ENCODE peak calls at places on chromosomes 5 and 9, in ten cellular contexts. One of them, this sample, is unnamed. For H3K4me1 and H3K9me3, the result is how much of the 10 kb centered on the place peaks cover.

GRCh38 chr9:95499847-95500246 is 16.9 kb downstream of the PTCH1 start:
- DNase-seq in neural progenitor cell: no peak
- DNase-seq in CD8-positive, alpha-beta memory T cell: no peak
- DNase-seq in body of pancreas: no peak
- DNase-seq in ovary: no peak
- DNase-seq in small intestine: no peak
- DNase-seq in A673: no peak
- DNase-seq in endodermal cell: no peak
- DNase-seq in psoas muscle: no peak
- DNase-seq in upper lobe of right lung: no peak
- DNase-seq in this sample: no peak

GRCh38 chr5:53501054-53501453 is 20.6 kb downstream of the FST start:
- DNase-seq in small intestine: no peak
- DNase-seq in body of pancreas: no peak
- DNase-seq in psoas muscle: no peak
- DNase-seq in endodermal cell: no peak
- DNase-seq in neural progenitor cell: peak
- DNase-seq in upper lobe of right lung: no peak
- DNase-seq in A673: no peak
- DNase-seq in CD8-positive, alpha-beta memory T cell: no peak
- DNase-seq in ovary: no peak
- DNase-seq in this sample: no peak

GRCh38 chr5:16879191-16879590 is 56.9 kb downstream of the MYO10 start:
- DNase-seq in psoas muscle: no peak
- DNase-seq in CD8-positive, alpha-beta memory T cell: no peak
- DNase-seq in neural progenitor cell: no peak
- DNase-seq in upper lobe of right lung: no peak
- DNase-seq in body of pancreas: no peak
- DNase-seq in A673: no peak
- DNase-seq in endodermal cell: no peak
- DNase-seq in ovary: no peak
- DNase-seq in small intestine: no peak
- DNase-seq in this sample: no peak

GRCh38 chr5:168612996-168613395 is 33.8 kb upstream of the PANK3 start:
- DNase-seq in upper lobe of right lung: no peak
- DNase-seq in CD8-positive, alpha-beta memory T cell: no peak
- DNase-seq in neural progenitor cell: no peak
- DNase-seq in A673: no peak
- DNase-seq in ovary: no peak
- DNase-seq in psoas muscle: no peak
- DNase-seq in endodermal cell: no peak
- DNase-seq in small intestine: peak
- DNase-seq in body of pancreas: no peak
- DNase-seq in this sample: no peak

GRCh38 chr9:28887188-28887884 is 1314.1 kb upstream of the C9orf72 start:
- DNase-seq in upper lobe of right lung: no peak
- DNase-seq in neural progenitor cell: no peak
- DNase-seq in small intestine: no peak
- DNase-seq in body of pancreas: no peak
- DNase-seq in psoas muscle: no peak
- DNase-seq in CD8-positive, alpha-beta memory T cell: no peak
- DNase-seq in ovary: no peak
- DNase-seq in A673: no peak
- DNase-seq in endodermal cell: no peak
- DNase-seq in this sample: no peak

GRCh38 chr5:142597546-142598337 is 88.1 kb downstream of the FGF1 start:
- DNase-seq in psoas muscle: no peak
- DNase-seq in ovary: no peak
- DNase-seq in small intestine: no peak
- DNase-seq in body of pancreas: no peak
- DNase-seq in endodermal cell: peak
- DNase-seq in CD8-positive, alpha-beta memory T cell: no peak
- DNase-seq in upper lobe of right lung: no peak
- DNase-seq in A673: peak
- DNase-seq in neural progenitor cell: peak
- DNase-seq in this sample: no peak

GRCh38 chr5:11760940-11761603 is 143.2 kb downstream of the CTNND2 start:
- DNase-seq in psoas muscle: no peak
- DNase-seq in body of pancreas: peak
- DNase-seq in endodermal cell: no peak
- DNase-seq in neural progenitor cell: no peak
- DNase-seq in A673: no peak
- DNase-seq in upper lobe of right lung: no peak
- DNase-seq in small intestine: no peak
- DNase-seq in CD8-positive, alpha-beta memory T cell: no peak
- DNase-seq in ovary: no peak
- DNase-seq in this sample: no peak

GRCh38 chr5:179819296-179820126 is 1.2 kb upstream of the SQSTM1 start:
- DNase-seq in small intestine: peak
- DNase-seq in body of pancreas: peak
- DNase-seq in endodermal cell: peak
- DNase-seq in psoas muscle: peak
- DNase-seq in CD8-positive, alpha-beta memory T cell: peak
- DNase-seq in upper lobe of right lung: peak
- DNase-seq in ovary: peak
- DNase-seq in A673: no peak
- DNase-seq in neural progenitor cell: peak
- DNase-seq in this sample: no peak

GRCh38 chr5:159901772-159902171 is 14.5 kb upstream of the ADRA1B start:
- DNase-seq in psoas muscle: no peak
- DNase-seq in CD8-positive, alpha-beta memory T cell: no peak
- DNase-seq in endodermal cell: no peak
- DNase-seq in A673: no peak
- DNase-seq in upper lobe of right lung: no peak
- DNase-seq in body of pancreas: no peak
- DNase-seq in ovary: no peak
- DNase-seq in neural progenitor cell: no peak
- DNase-seq in small intestine: no peak
- DNase-seq in this sample: no peak

GRCh38 chr5:159902444-159903121 is 13.7 kb upstream of the ADRA1B start:
- DNase-seq in ovary: no peak
- DNase-seq in CD8-positive, alpha-beta memory T cell: no peak
- DNase-seq in psoas muscle: no peak
- DNase-seq in upper lobe of right lung: no peak
- DNase-seq in endodermal cell: no peak
- DNase-seq in A673: no peak
- DNase-seq in neural progenitor cell: no peak
- DNase-seq in body of pancreas: no peak
- DNase-seq in small intestine: no peak
- DNase-seq in this sample: no peak

GRCh38 chr5:159903134-159903533 is 13.1 kb upstream of the ADRA1B start:
- DNase-seq in upper lobe of right lung: no peak
- DNase-seq in CD8-positive, alpha-beta memory T cell: no peak
- DNase-seq in A673: no peak
- DNase-seq in ovary: no peak
- DNase-seq in psoas muscle: no peak
- DNase-seq in endodermal cell: no peak
- DNase-seq in body of pancreas: no peak
- DNase-seq in neural progenitor cell: no peak
- DNase-seq in small intestine: no peak
- DNase-seq in this sample: no peak

GRCh38 chr5:159899067-159900049 is 16.9 kb upstream of the ADRA1B start:
- DNase-seq in ovary: no peak
- DNase-seq in psoas muscle: no peak
- DNase-seq in body of pancreas: no peak
- DNase-seq in A673: no peak
- DNase-seq in endodermal cell: no peak
- DNase-seq in neural progenitor cell: no peak
- DNase-seq in small intestine: no peak
- DNase-seq in upper lobe of right lung: no peak
- DNase-seq in CD8-positive, alpha-beta memory T cell: no peak
- DNase-seq in this sample: no peak

DNA sequence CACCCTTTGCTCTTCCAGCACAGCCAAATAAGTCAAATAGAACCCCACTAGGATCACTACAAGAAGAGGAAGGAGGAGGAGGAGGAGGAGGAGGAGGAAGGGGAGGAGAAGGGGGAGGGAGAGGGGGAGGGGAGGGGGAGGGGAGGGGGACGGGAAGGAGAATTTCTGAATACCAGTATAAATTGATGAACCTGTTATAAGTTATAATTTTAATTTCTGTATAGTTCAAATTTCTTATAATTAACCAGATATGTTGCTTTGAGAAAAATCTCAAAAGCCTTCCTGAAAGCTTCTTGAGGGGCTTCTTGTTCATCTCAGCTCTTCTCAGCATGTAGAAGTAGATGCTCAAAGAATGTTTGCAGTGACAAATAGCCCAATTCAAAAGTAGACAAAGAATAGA is 15.0 kb upstream of the ADRA1B start:
- DNase-seq in psoas muscle: no peak
- DNase-seq in neural progenitor cell: no peak
- DNase-seq in ovary: no peak
- DNase-seq in small intestine: no peak
- DNase-seq in upper lobe of right lung: no peak
- DNase-seq in body of pancreas: no peak
- DNase-seq in A673: no peak
- DNase-seq in CD8-positive, alpha-beta memory T cell: no peak
- DNase-seq in endodermal cell: no peak
- DNase-seq in this sample: no peak
- H3K4me1 ChIP-seq in psoas muscle: under half
- H3K4me1 ChIP-seq in neural progenitor cell: under half
- H3K4me1 ChIP-seq in ovary: under half
- H3K4me1 ChIP-seq in small intestine: under half
- H3K4me1 ChIP-seq in upper lobe of right lung: under half
- H3K4me1 ChIP-seq in body of pancreas: under half
- H3K4me1 ChIP-seq in A673: under half
- H3K4me1 ChIP-seq in CD8-positive, alpha-beta memory T cell: under half
- H3K4me1 ChIP-seq in endodermal cell: under half
- H3K4me1 ChIP-seq in this sample: under half

GRCh38 chr9:121651295-121652036 is at the start of gene DAB2IP:
- DNase-seq in body of pancreas: peak
- DNase-seq in small intestine: peak
- DNase-seq in CD8-positive, alpha-beta memory T cell: no peak
- DNase-seq in ovary: peak
- DNase-seq in upper lobe of right lung: peak
- DNase-seq in neural progenitor cell: peak
- DNase-seq in A673: peak
- DNase-seq in psoas muscle: peak
- DNase-seq in endodermal cell: peak
- DNase-seq in this sample: no peak

GRCh38 chr9:121651014-121651294 is 480 bp upstream of the DAB2IP start:
- DNase-seq in endodermal cell: no peak
- DNase-seq in psoas muscle: no peak
- DNase-seq in upper lobe of right lung: no peak
- DNase-seq in A673: peak
- DNase-seq in body of pancreas: no peak
- DNase-seq in ovary: no peak
- DNase-seq in CD8-positive, alpha-beta memory T cell: no peak
- DNase-seq in small intestine: no peak
- DNase-seq in neural progenitor cell: no peak
- DNase-seq in this sample: no peak

GRCh38 chr9:121654497-121655140 is 3.2 kb downstream of the DAB2IP start:
- DNase-seq in body of pancreas: peak
- DNase-seq in upper lobe of right lung: no peak
- DNase-seq in small intestine: peak
- DNase-seq in CD8-positive, alpha-beta memory T cell: no peak
- DNase-seq in neural progenitor cell: no peak
- DNase-seq in A673: no peak
- DNase-seq in psoas muscle: peak
- DNase-seq in endodermal cell: no peak
- DNase-seq in ovary: no peak
- DNase-seq in this sample: no peak

GRCh38 chr9:121652037-121652837 is 803 bp downstream of the DAB2IP start:
- DNase-seq in psoas muscle: peak
- DNase-seq in body of pancreas: peak
- DNase-seq in ovary: peak
- DNase-seq in A673: peak
- DNase-seq in endodermal cell: peak
- DNase-seq in upper lobe of right lung: no peak
- DNase-seq in small intestine: peak
- DNase-seq in neural progenitor cell: peak
- DNase-seq in CD8-positive, alpha-beta memory T cell: no peak
- DNase-seq in this sample: no peak

GRCh38 chr9:121652838-121653231 is 1.4 kb downstream of the DAB2IP start:
- DNase-seq in A673: no peak
- DNase-seq in upper lobe of right lung: no peak
- DNase-seq in CD8-positive, alpha-beta memory T cell: no peak
- DNase-seq in small intestine: no peak
- DNase-seq in neural progenitor cell: no peak
- DNase-seq in psoas muscle: no peak
- DNase-seq in ovary: no peak
- DNase-seq in body of pancreas: no peak
- DNase-seq in endodermal cell: no peak
- DNase-seq in this sample: no peak
- H3K4me3 ChIP-seq in A673: peak
- H3K4me3 ChIP-seq in upper lobe of right lung: peak
- H3K4me3 ChIP-seq in CD8-positive, alpha-beta memory T cell: no peak
- H3K4me3 ChIP-seq in small intestine: peak
- H3K4me3 ChIP-seq in neural progenitor cell: peak
- H3K4me3 ChIP-seq in psoas muscle: peak
- H3K4me3 ChIP-seq in ovary: peak
- H3K4me3 ChIP-seq in body of pancreas: no peak
- H3K4me3 ChIP-seq in endodermal cell: peak
- H3K4me3 ChIP-seq in this sample: peak

GRCh38 chr5:152990217-152990616 is 500.3 kb upstream of the GRIA1 start:
- DNase-seq in A673: no peak
- DNase-seq in ovary: no peak
- DNase-seq in small intestine: no peak
- DNase-seq in neural progenitor cell: no peak
- DNase-seq in upper lobe of right lung: no peak
- DNase-seq in psoas muscle: no peak
- DNase-seq in endodermal cell: no peak
- DNase-seq in body of pancreas: no peak
- DNase-seq in CD8-positive, alpha-beta memory T cell: no peak
- DNase-seq in this sample: no peak

GRCh38 chr5:152987156-152987555 is 503.3 kb upstream of the GRIA1 start:
- DNase-seq in neural progenitor cell: no peak
- DNase-seq in CD8-positive, alpha-beta memory T cell: no peak
- DNase-seq in ovary: no peak
- DNase-seq in psoas muscle: no peak
- DNase-seq in upper lobe of right lung: no peak
- DNase-seq in body of pancreas: no peak
- DNase-seq in endodermal cell: no peak
- DNase-seq in small intestine: no peak
- DNase-seq in A673: no peak
- DNase-seq in this sample: no peak

GRCh38 chr5:152994040-152994439 is 496.4 kb upstream of the GRIA1 start:
- DNase-seq in upper lobe of right lung: no peak
- DNase-seq in A673: no peak
- DNase-seq in body of pancreas: no peak
- DNase-seq in CD8-positive, alpha-beta memory T cell: no peak
- DNase-seq in endodermal cell: no peak
- DNase-seq in ovary: no peak
- DNase-seq in small intestine: no peak
- DNase-seq in psoas muscle: no peak
- DNase-seq in neural progenitor cell: no peak
- DNase-seq in this sample: no peak

GRCh38 chr5:152995214-152995725 is 495.2 kb upstream of the GRIA1 start:
- DNase-seq in neural progenitor cell: no peak
- DNase-seq in body of pancreas: no peak
- DNase-seq in upper lobe of right lung: no peak
- DNase-seq in endodermal cell: no peak
- DNase-seq in small intestine: no peak
- DNase-seq in A673: no peak
- DNase-seq in CD8-positive, alpha-beta memory T cell: no peak
- DNase-seq in ovary: no peak
- DNase-seq in psoas muscle: no peak
- DNase-seq in this sample: no peak

DNA sequence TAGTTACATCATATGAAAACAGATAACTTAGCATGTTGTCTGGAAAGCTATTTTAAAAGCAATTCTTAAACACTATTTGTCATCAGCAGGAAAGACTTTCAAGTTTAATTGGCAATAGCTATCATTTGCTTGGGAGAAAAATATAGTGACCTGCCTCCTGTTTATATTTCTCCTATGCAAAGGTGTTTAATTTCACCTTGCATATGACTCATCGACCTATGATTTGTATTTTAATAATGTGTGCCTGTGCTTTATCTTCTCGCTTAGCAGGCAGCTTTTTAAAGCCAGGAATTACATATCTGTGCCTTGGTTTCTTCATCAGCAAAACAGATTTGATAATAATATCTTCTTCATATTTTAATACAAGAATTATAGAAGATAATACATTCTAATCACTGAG is 499.7 kb upstream of the GRIA1 start:
- DNase-seq in ovary: no peak
- DNase-seq in CD8-positive, alpha-beta memory T cell: no peak
- DNase-seq in body of pancreas: no peak
- DNase-seq in small intestine: no peak
- DNase-seq in neural progenitor cell: no peak
- DNase-seq in upper lobe of right lung: no peak
- DNase-seq in psoas muscle: no peak
- DNase-seq in endodermal cell: no peak
- DNase-seq in A673: no peak
- DNase-seq in this sample: no peak
- H3K9me3 ChIP-seq in ovary: under half
- H3K9me3 ChIP-seq in CD8-positive, alpha-beta memory T cell: under half
- H3K9me3 ChIP-seq in body of pancreas: under half
- H3K9me3 ChIP-seq in small intestine: under half
- H3K9me3 ChIP-seq in neural progenitor cell: under half
- H3K9me3 ChIP-seq in upper lobe of right lung: under half
- H3K9me3 ChIP-seq in psoas muscle: under half
- H3K9me3 ChIP-seq in endodermal cell: under half
- H3K9me3 ChIP-seq in A673: under half
- H3K9me3 ChIP-seq in this sample: under half

GRCh38 chr9:124271660-124272059 is 13.9 kb downstream of the NEK6 start:
- DNase-seq in ovary: no peak
- DNase-seq in neural progenitor cell: no peak
- DNase-seq in psoas muscle: no peak
- DNase-seq in small intestine: peak
- DNase-seq in body of pancreas: peak
- DNase-seq in endodermal cell: no peak
- DNase-seq in CD8-positive, alpha-beta memory T cell: no peak
- DNase-seq in A673: no peak
- DNase-seq in upper lobe of right lung: no peak
- DNase-seq in this sample: no peak
- H3K4me1 ChIP-seq in ovary: under half
- H3K4me1 ChIP-seq in neural progenitor cell: under half
- H3K4me1 ChIP-seq in psoas muscle: under half
- H3K4me1 ChIP-seq in small intestine: under half
- H3K4me1 ChIP-seq in body of pancreas: under half
- H3K4me1 ChIP-seq in endodermal cell: under half
- H3K4me1 ChIP-seq in CD8-positive, alpha-beta memory T cell: under half
- H3K4me1 ChIP-seq in A673: under half
- H3K4me1 ChIP-seq in upper lobe of right lung: half or more
- H3K4me1 ChIP-seq in this sample: half or more